ENCODE peak calls at places on chromosomes 4 and X, in six cellular contexts. O is T-helper 1 cell; L is amniotic stem cell; W is activated CD4-positive, alpha-beta T cell treated with anti-CD3 and anti-CD28 coated beads for 24 hours; F is CD8-positive, alpha-beta memory T cell; Z is stomach. S is an unnamed sample.

GRCh38 chrX:9320940-9321339 is 143.9 kb upstream of the TBL1X start:
- DNase-seq in L (no peak), Z (no peak), W (no peak), O (no peak), F (no peak), S (no peak)

GRCh38 chr4:155179216-155179615 is 29.2 kb upstream of the NPY2R start:
- DNase-seq in O (no peak), W (no peak), Z (no peak), L (no peak), F (no peak), S (no peak)

GRCh38 chr4:72743078-72743477 is 174.1 kb upstream of the ADAMTS3 start:
- DNase-seq in W (no peak), L (no peak), F (no peak), O (no peak), Z (no peak), S (no peak)

GRCh38 chr4:120870279-120870673 is 52.2 kb downstream of the PRDM5 start:
- DNase-seq in O (no peak), W (no peak), Z (no peak), F (no peak), L (no peak), S (no peak)

GRCh38 chr4:139900964-139901376 is 235.4 kb downstream of the MGST2 start:
- DNase-seq in W (no peak), F (no peak), O (no peak), L (no peak), Z (no peak), S (no peak)

GRCh38 chr4:108619372-108620100 is 840 bp upstream of the RPL34 start:
- DNase-seq in F (no peak), L (no peak), Z (no peak), W (no peak), O (peak), S (no peak)

GRCh38 chr4:111695677-111696076 is 449.6 kb upstream of the FAM241A start:
- DNase-seq in F (no peak), O (no peak), W (no peak), Z (no peak), L (no peak), S (no peak)

GRCh38 chr4:41363384-41363981 is 106.8 kb downstream of the UCHL1 start:
- DNase-seq in F (no peak), O (no peak), L (peak), W (no peak), Z (no peak), S (no peak)

GRCh38 chr4:184937745-184938144 is 80.5 kb upstream of the HELT start:
- DNase-seq in W (no peak), Z (no peak), O (no peak), F (no peak), L (no peak), S (no peak)

GRCh38 chrX:10756365-10756915 is 136.1 kb upstream of the MID1 start:
- DNase-seq in O (no peak), Z (no peak), L (no peak), W (no peak), F (no peak), S (no peak)

GRCh38 chr4:145507636-145508035 is 26.0 kb downstream of the SMAD1 start:
- DNase-seq in F (no peak), Z (no peak), O (no peak), L (no peak), W (no peak), S (no peak)

GRCh38 chr4:41318839-41319530 is 62.3 kb downstream of the UCHL1 start:
- DNase-seq in W (no peak), L (no peak), Z (no peak), O (no peak), F (no peak), S (no peak)

GRCh38 chr4:113116414-113117345 is 67.2 kb downstream of the ANK2 start:
- DNase-seq in O (no peak), L (no peak), W (no peak), Z (no peak), F (no peak), S (no peak)

GRCh38 chr4:156169861-156170260 is 216.2 kb upstream of the CTSO start:
- DNase-seq in W (no peak), F (no peak), Z (no peak), L (no peak), O (no peak), S (no peak)

GRCh38 chr4:89915937-89916336 is 21.3 kb downstream of the MMRN1 start:
- DNase-seq in O (no peak), F (no peak), W (no peak), L (no peak), Z (no peak), S (no peak)

GRCh38 chr4:77465271-77465670 is 140.3 kb upstream of the CXCL13 start:
- DNase-seq in O (no peak), F (no peak), L (no peak), W (no peak), Z (peak), S (no peak)

GRCh38 chrX:115330498-115331138 is 41.1 kb downstream of the LUZP4 start:
- DNase-seq in O (no peak), Z (no peak), L (peak), F (no peak), W (peak), S (no peak)

GRCh38 chr4:129428454-129428853 is 332.5 kb downstream of the C4orf33 start:
- DNase-seq in F (no peak), L (no peak), O (no peak), Z (no peak), W (no peak), S (no peak)

GRCh38 chrX:103678199-103678993 is 8.1 kb downstream of the MORF4L2 start:
- DNase-seq in F (no peak), Z (no peak), O (no peak), W (no peak), L (no peak), S (no peak)

S was measured in T-helper 22 cell.